ENCODE peak calls at places on chromosomes 1 and 21, in eight cellular contexts. C is tibial nerve; B is HS-5; M is Right ventricle myocardium superior; G is activated naive CD4-positive, alpha-beta T cell treated with anti-CD3 and anti-CD28 coated beads for 36 hours; A is fibroblast of pulmonary artery; N is EL; W is GM10248. R is an unnamed sample.

GRCh38 chr1:169914534-169914933 is 20.8 kb upstream of the SCYL3 start:
- DNase-seq in C (no peak), B (peak; percentile 29), M (no peak), G (no peak), A (peak; percentile 56), N (peak; percentile 39), W (no peak), R (no peak)

GRCh38 chr1:154990276-154990675 is 3.1 kb upstream of the LENEP start:
- DNase-seq in C (no peak), B (no peak), M (no peak), G (no peak), A (no peak), N (no peak), W (no peak), R (no peak)

GRCh38 chr1:26089125-26089524 is 21.7 kb upstream of the TRIM63 start:
- DNase-seq in C (no peak), B (no peak), M (no peak), G (no peak), A (no peak), N (no peak), W (no peak), R (no peak)

GRCh38 chr21:32538147-32538792 is 47.1 kb downstream of the TCP10L start:
- DNase-seq in C (no peak), B (no peak), M (no peak), G (peak; percentile 22), A (no peak), N (no peak), W (no peak), R (no peak)

GRCh38 chr1:90955769-90956168 is 66.1 kb downstream of the ZNF644 start:
- DNase-seq in C (no peak), B (no peak), M (no peak), G (no peak), A (no peak), N (no peak), W (no peak), R (no peak)

GRCh38 chr1:226624526-226624925 is 76.0 kb downstream of the STUM start:
- DNase-seq in C (no peak), B (peak; percentile 76), M (peak; percentile 20), G (no peak), A (no peak), N (peak; percentile 92), W (no peak), R (no peak)

GRCh38 chr1:6011946-6012258 is 19.7 kb upstream of the NPHP4 start:
- DNase-seq in C (no peak), B (no peak), M (no peak), G (no peak), A (no peak), N (no peak), W (no peak), R (no peak)

GRCh38 chr1:178644308-178645120 is 80.5 kb upstream of the RALGPS2 start:
- DNase-seq in C (no peak), B (no peak), M (no peak), G (no peak), A (peak; percentile 54), N (peak; percentile 63), W (no peak), R (no peak)

GRCh38 chr1:53577141-53578100 is 118.2 kb downstream of the DMRTB1 start:
- DNase-seq in C (no peak), B (no peak), M (no peak), G (peak; percentile 2), A (no peak), N (no peak), W (no peak), R (no peak)

GRCh38 chr21:26522704-26523103 is 50.4 kb downstream of the CYYR1 start:
- DNase-seq in C (no peak), B (no peak), M (no peak), G (no peak), A (no peak), N (no peak), W (no peak), R (no peak)

GRCh38 chr1:45275054-45275453 is 51.6 kb upstream of the HPDL start:
- DNase-seq in C (no peak), B (no peak), M (no peak), G (no peak), A (peak; percentile 22), N (no peak), W (no peak), R (no peak)

GRCh38 chr1:154957258-154957657 is 1.4 kb upstream of the PBXIP1 start:
- DNase-seq in C (no peak), B (no peak), M (no peak), G (no peak), A (no peak), N (no peak), W (no peak), R (no peak)

GRCh38 chr1:26215246-26215645 is 18.8 kb upstream of the CEP85 start:
- DNase-seq in C (no peak), B (no peak), M (no peak), G (no peak), A (no peak), N (no peak), W (no peak), R (no peak)

GRCh38 chr1:67766117-67766978 is 66.9 kb downstream of the GNG12 start:
- DNase-seq in C (no peak), B (peak; percentile 73), M (peak; percentile 46), G (peak; percentile 63), A (peak; percentile 71), N (peak; percentile 91), W (peak; percentile 30), R (no peak)

GRCh38 chr1:181647314-181648035 is 164.2 kb downstream of the CACNA1E start:
- DNase-seq in C (no peak), B (no peak), M (no peak), G (no peak), A (no peak), N (no peak), W (no peak), R (no peak)

GRCh38 chr1:211577826-211578639 is 928 bp downstream of the SLC30A1 start:
- DNase-seq in C (peak; percentile 50), B (no peak), M (peak; percentile 84), G (peak; percentile 76), A (peak; percentile 63), N (peak; percentile 74), W (peak; percentile 80), R (peak; percentile 62)

GRCh38 chr1:50646526-50646925 is 223.3 kb upstream of the DMRTA2 start:
- DNase-seq in C (no peak), B (no peak), M (no peak), G (no peak), A (no peak), N (no peak), W (no peak), R (no peak)

GRCh38 chr1:63779338-63779819 is 5.6 kb downstream of the ROR1 start:
- DNase-seq in C (no peak), B (no peak), M (no peak), G (no peak), A (no peak), N (peak; percentile 25), W (no peak), R (no peak)

GRCh38 chr1:151362308-151363155 is 10.0 kb downstream of the SELENBP1 start:
- DNase-seq in C (no peak), B (no peak), M (no peak), G (no peak), A (no peak), N (no peak), W (no peak), R (no peak)

GRCh38 chr1:6144175-6144574 is 35.9 kb downstream of the CHD5 start:
- DNase-seq in C (no peak), B (no peak), M (no peak), G (no peak), A (no peak), N (no peak), W (no peak), R (no peak)

GRCh38 chr1:206128192-206128591 is 11.0 kb upstream of the AVPR1B start:
- DNase-seq in C (no peak), B (no peak), M (no peak), G (no peak), A (peak; percentile 4), N (peak; percentile 76), W (no peak), R (no peak)

GRCh38 chr1:202034683-202035462 is 24.5 kb downstream of the ELF3 start:
- DNase-seq in C (peak; percentile 72), B (peak; percentile 78), M (peak; percentile 83), G (no peak), A (peak; percentile 92), N (peak; percentile 99), W (peak; percentile 66), R (peak; percentile 97)